ENCODE peak calls at places on chromosomes 7 and 10, in nine cellular contexts. One of them, this sample, is unnamed.

GRCh38 chr10:77637474-77637985 is at the start of gene KCNMA1:
- DNase-seq in glutamatergic neuron: peak; percentile 58
- DNase-seq in epithelial cell of proximal tubule: no peak
- DNase-seq in epithelial cell of esophagus: peak; percentile 37
- DNase-seq in effector memory CD8-positive, alpha-beta T cell: no peak
- DNase-seq in AG08395: peak; percentile 41
- DNase-seq in activated T-cell treated with anti-CD3 and anti-CD28 coated beads for 1 hour: no peak
- DNase-seq in substantia nigra: no peak
- DNase-seq in stimulated activated CD8-positive, alpha-beta memory T cell treated with anti-CD3 and anti-CD28 coated beads, Interleukin-12 subunit alpha, Interleukin-12 subunit beta, amount 100 ng/mL, for 4 hours: no peak
- DNase-seq in this sample: peak; percentile 35

GRCh38 chr10:3895045-3895609 is 110.1 kb upstream of the KLF6 start:
- DNase-seq in glutamatergic neuron: no peak
- DNase-seq in effector memory CD8-positive, alpha-beta T cell: no peak
- DNase-seq in activated T-cell treated with anti-CD3 and anti-CD28 coated beads for 1 hour: no peak
- DNase-seq in substantia nigra: no peak
- DNase-seq in stimulated activated CD8-positive, alpha-beta memory T cell treated with anti-CD3 and anti-CD28 coated beads, Interleukin-12 subunit alpha, Interleukin-12 subunit beta, amount 100 ng/mL, for 4 hours: no peak
- DNase-seq in epithelial cell of proximal tubule: no peak
- DNase-seq in epithelial cell of esophagus: peak; percentile 81
- DNase-seq in AG08395: no peak
- DNase-seq in this sample: no peak

GRCh38 chr10:14812271-14812670 is 25.6 kb downstream of the CDNF start:
- DNase-seq in activated T-cell treated with anti-CD3 and anti-CD28 coated beads for 1 hour: no peak
- DNase-seq in glutamatergic neuron: no peak
- DNase-seq in epithelial cell of esophagus: no peak
- DNase-seq in AG08395: no peak
- DNase-seq in epithelial cell of proximal tubule: no peak
- DNase-seq in stimulated activated CD8-positive, alpha-beta memory T cell treated with anti-CD3 and anti-CD28 coated beads, Interleukin-12 subunit alpha, Interleukin-12 subunit beta, amount 100 ng/mL, for 4 hours: no peak
- DNase-seq in effector memory CD8-positive, alpha-beta T cell: no peak
- DNase-seq in substantia nigra: no peak
- DNase-seq in this sample: no peak

GRCh38 chr7:47280114-47280513 is 301.8 kb downstream of the TNS3 start:
- DNase-seq in stimulated activated CD8-positive, alpha-beta memory T cell treated with anti-CD3 and anti-CD28 coated beads, Interleukin-12 subunit alpha, Interleukin-12 subunit beta, amount 100 ng/mL, for 4 hours: no peak
- DNase-seq in epithelial cell of esophagus: no peak
- DNase-seq in glutamatergic neuron: no peak
- DNase-seq in epithelial cell of proximal tubule: no peak
- DNase-seq in activated T-cell treated with anti-CD3 and anti-CD28 coated beads for 1 hour: no peak
- DNase-seq in effector memory CD8-positive, alpha-beta T cell: no peak
- DNase-seq in AG08395: no peak
- DNase-seq in substantia nigra: no peak
- DNase-seq in this sample: no peak

GRCh38 chr10:132542086-132542775 is 4.6 kb downstream of the INPP5A start:
- DNase-seq in epithelial cell of proximal tubule: no peak
- DNase-seq in activated T-cell treated with anti-CD3 and anti-CD28 coated beads for 1 hour: no peak
- DNase-seq in AG08395: no peak
- DNase-seq in glutamatergic neuron: no peak
- DNase-seq in epithelial cell of esophagus: no peak
- DNase-seq in substantia nigra: no peak
- DNase-seq in stimulated activated CD8-positive, alpha-beta memory T cell treated with anti-CD3 and anti-CD28 coated beads, Interleukin-12 subunit alpha, Interleukin-12 subunit beta, amount 100 ng/mL, for 4 hours: no peak
- DNase-seq in effector memory CD8-positive, alpha-beta T cell: no peak
- DNase-seq in this sample: no peak

GRCh38 chr10:89783406-89783805 is 82.0 kb downstream of the KIF20B start:
- DNase-seq in epithelial cell of esophagus: no peak
- DNase-seq in substantia nigra: no peak
- DNase-seq in epithelial cell of proximal tubule: no peak
- DNase-seq in stimulated activated CD8-positive, alpha-beta memory T cell treated with anti-CD3 and anti-CD28 coated beads, Interleukin-12 subunit alpha, Interleukin-12 subunit beta, amount 100 ng/mL, for 4 hours: no peak
- DNase-seq in glutamatergic neuron: no peak
- DNase-seq in activated T-cell treated with anti-CD3 and anti-CD28 coated beads for 1 hour: no peak
- DNase-seq in AG08395: no peak
- DNase-seq in effector memory CD8-positive, alpha-beta T cell: no peak
- DNase-seq in this sample: no peak

GRCh38 chr10:46542567-46543323 is 13.7 kb downstream of the GPRIN2 start:
- DNase-seq in epithelial cell of esophagus: no peak
- DNase-seq in effector memory CD8-positive, alpha-beta T cell: no peak
- DNase-seq in stimulated activated CD8-positive, alpha-beta memory T cell treated with anti-CD3 and anti-CD28 coated beads, Interleukin-12 subunit alpha, Interleukin-12 subunit beta, amount 100 ng/mL, for 4 hours: no peak
- DNase-seq in activated T-cell treated with anti-CD3 and anti-CD28 coated beads for 1 hour: no peak
- DNase-seq in AG08395: no peak
- DNase-seq in glutamatergic neuron: peak; percentile 12
- DNase-seq in epithelial cell of proximal tubule: no peak
- DNase-seq in substantia nigra: no peak
- DNase-seq in this sample: no peak

GRCh38 chr7:5354460-5355279 is 69.0 kb downstream of the TNRC18 start:
- DNase-seq in effector memory CD8-positive, alpha-beta T cell: no peak
- DNase-seq in AG08395: peak; percentile 77
- DNase-seq in activated T-cell treated with anti-CD3 and anti-CD28 coated beads for 1 hour: no peak
- DNase-seq in glutamatergic neuron: no peak
- DNase-seq in substantia nigra: no peak
- DNase-seq in epithelial cell of proximal tubule: no peak
- DNase-seq in stimulated activated CD8-positive, alpha-beta memory T cell treated with anti-CD3 and anti-CD28 coated beads, Interleukin-12 subunit alpha, Interleukin-12 subunit beta, amount 100 ng/mL, for 4 hours: no peak
- DNase-seq in epithelial cell of esophagus: peak; percentile 58
- DNase-seq in this sample: peak; percentile 7

GRCh38 chr7:45563804-45564461 is 10.2 kb upstream of the ADCY1 start:
- DNase-seq in epithelial cell of esophagus: no peak
- DNase-seq in AG08395: no peak
- DNase-seq in effector memory CD8-positive, alpha-beta T cell: no peak
- DNase-seq in glutamatergic neuron: no peak
- DNase-seq in stimulated activated CD8-positive, alpha-beta memory T cell treated with anti-CD3 and anti-CD28 coated beads, Interleukin-12 subunit alpha, Interleukin-12 subunit beta, amount 100 ng/mL, for 4 hours: no peak
- DNase-seq in substantia nigra: no peak
- DNase-seq in activated T-cell treated with anti-CD3 and anti-CD28 coated beads for 1 hour: no peak
- DNase-seq in epithelial cell of proximal tubule: no peak
- DNase-seq in this sample: no peak